ENCODE peak calls at places on chromosome 5, in eight cellular contexts. N is AG08396; F is T follicular helper cell; U is activated CD4-positive, alpha-beta T cell treated with anti-CD3 and anti-CD28 coated beads for 36 hours; X is mucosa of gallbladder; B is HS-5; P is omental fat pad; R is trophoblast cell. V is an unnamed sample.

GRCh38 chr5:138873096-138873885 is 1.8 kb downstream of the LRRTM2 start:
- DNase-seq in N (no peak), F (no peak), B (no peak), U (no peak), R (no peak), X (no peak), P (no peak), V (no peak)

GRCh38 chr5:142215915-142216681 is 107.5 kb downstream of the NDFIP1 start:
- DNase-seq in N (peak), U (no peak), X (peak), P (no peak), R (no peak), B (peak), F (no peak), V (peak)

GRCh38 chr5:2175842-2176404 is 293.2 kb upstream of the IRX4 start:
- DNase-seq in P (no peak), R (no peak), X (no peak), F (no peak), N (no peak), U (no peak), B (no peak), V (no peak)

GRCh38 chr5:113806250-113806649 is 292.8 kb downstream of the YTHDC2 start:
- DNase-seq in P (no peak), U (no peak), F (no peak), N (peak), R (peak), X (no peak), B (peak), V (no peak)

GRCh38 chr5:107474724-107475489 is 195.8 kb downstream of the EFNA5 start:
- DNase-seq in U (no peak), P (no peak), X (peak), R (peak), B (no peak), F (no peak), N (no peak), V (no peak)

GRCh38 chr5:67305913-67306710 is 109.5 kb upstream of the CD180 start:
- DNase-seq in F (no peak), P (no peak), U (no peak), N (no peak), X (no peak), R (no peak), B (no peak), V (peak)

GRCh38 chr5:149268928-149269557 is 2.6 kb upstream of the AFAP1L1 start:
- DNase-seq in X (no peak), F (no peak), N (peak), U (no peak), P (no peak), B (peak), R (peak), V (no peak)

GRCh38 chr5:140588311-140589070 is 23.9 kb downstream of the SLC35A4 start:
- DNase-seq in N (peak), R (no peak), X (no peak), B (no peak), F (no peak), U (no peak), P (no peak), V (peak)

GRCh38 chr5:56900858-56901578 is 8.4 kb upstream of the SETD9 start:
- DNase-seq in X (peak), B (peak), P (no peak), F (peak), U (peak), R (peak), N (peak), V (no peak)

GRCh38 chr5:95817430-95817829 is 5.1 kb downstream of the GLRX start:
- DNase-seq in U (peak), X (no peak), P (no peak), F (no peak), B (peak), N (no peak), R (peak), V (peak)

GRCh38 chr5:138188632-138189031 is 9.7 kb downstream of the KIF20A start:
- DNase-seq in U (no peak), N (no peak), X (no peak), P (no peak), R (no peak), F (no peak), B (no peak), V (no peak)

GRCh38 chr5:140568664-140569063 is 4.0 kb downstream of the SLC35A4 start:
- DNase-seq in P (no peak), N (no peak), R (peak), X (no peak), B (no peak), U (no peak), F (no peak), V (no peak)

GRCh38 chr5:131264453-131265200 is 774 bp downstream of the CDC42SE2 start:
- DNase-seq in U (peak), P (no peak), R (peak), F (no peak), X (no peak), N (peak), B (no peak), V (peak)

GRCh38 chr5:54288568-54289217 is 21.7 kb downstream of the ARL15 start:
- DNase-seq in R (no peak), B (no peak), F (no peak), X (no peak), N (no peak), P (no peak), U (no peak), V (no peak)

GRCh38 chr5:43514471-43514815 is 505 bp downstream of the C5orf34 start:
- DNase-seq in N (peak), P (no peak), X (no peak), R (peak), B (peak), F (no peak), U (peak), V (peak)

GRCh38 chr5:98734646-98735045 is 38.8 kb upstream of the RGMB start:
- DNase-seq in B (no peak), P (no peak), X (no peak), N (no peak), F (no peak), R (no peak), U (no peak), V (no peak)

GRCh38 chr5:135203593-135204036 is 169.6 kb upstream of the PITX1 start:
- DNase-seq in P (no peak), N (no peak), R (peak), F (no peak), B (no peak), U (no peak), X (no peak), V (no peak)

GRCh38 chr5:172147857-172148256 is 40.2 kb downstream of the STK10 start:
- DNase-seq in R (peak), N (no peak), B (no peak), P (no peak), F (no peak), U (peak), X (no peak), V (no peak)

GRCh38 chr5:53381-54174 is 38.4 kb upstream of the PLEKHG4B start:
- DNase-seq in N (peak), R (peak), F (no peak), U (peak), P (no peak), X (no peak), B (no peak), V (peak)

V was measured in MG63.